ENCODE peak calls at places on chromosomes 12 and 14, in seven cellular contexts. One of them, this sample, is unnamed.

GRCh38 chr12:112843272-112843671 is 51.7 kb downstream of the RPH3A start:
- DNase-seq in cardiac muscle cell: peak; percentile 10
- DNase-seq in dorsolateral prefrontal cortex: no peak
- DNase-seq in CD8-positive, alpha-beta T cell: no peak
- DNase-seq in Peyer's patch: no peak
- DNase-seq in foreskin fibroblast: peak; percentile 45
- DNase-seq in astrocyte of the spinal cord: peak; percentile 72
- DNase-seq in this sample: peak; percentile 64

GRCh38 chr14:36319899-36320209 is 583 bp downstream of the MBIP start:
- DNase-seq in cardiac muscle cell: peak; percentile 39
- DNase-seq in dorsolateral prefrontal cortex: no peak
- DNase-seq in CD8-positive, alpha-beta T cell: no peak
- DNase-seq in Peyer's patch: no peak
- DNase-seq in foreskin fibroblast: no peak
- DNase-seq in astrocyte of the spinal cord: no peak
- DNase-seq in this sample: no peak

GRCh38 chr12:16300222-16300621 is 22.7 kb upstream of the SLC15A5 start:
- DNase-seq in cardiac muscle cell: peak; percentile 66
- DNase-seq in dorsolateral prefrontal cortex: no peak
- DNase-seq in CD8-positive, alpha-beta T cell: no peak
- DNase-seq in Peyer's patch: no peak
- DNase-seq in foreskin fibroblast: no peak
- DNase-seq in astrocyte of the spinal cord: no peak
- DNase-seq in this sample: no peak

GRCh38 chr14:99320621-99321235 is 48.7 kb upstream of the BCL11B start:
- DNase-seq in cardiac muscle cell: no peak
- DNase-seq in dorsolateral prefrontal cortex: no peak
- DNase-seq in CD8-positive, alpha-beta T cell: no peak
- DNase-seq in Peyer's patch: no peak
- DNase-seq in foreskin fibroblast: no peak
- DNase-seq in astrocyte of the spinal cord: no peak
- DNase-seq in this sample: no peak

GRCh38 chr12:29640589-29641345 is 143.0 kb downstream of the TMTC1 start:
- DNase-seq in cardiac muscle cell: peak; percentile 93
- DNase-seq in dorsolateral prefrontal cortex: no peak
- DNase-seq in CD8-positive, alpha-beta T cell: no peak
- DNase-seq in Peyer's patch: no peak
- DNase-seq in foreskin fibroblast: no peak
- DNase-seq in astrocyte of the spinal cord: peak; percentile 31
- DNase-seq in this sample: no peak

GRCh38 chr14:101707285-101707842 is 54.1 kb upstream of the PPP2R5C start:
- DNase-seq in cardiac muscle cell: peak; percentile 92
- DNase-seq in dorsolateral prefrontal cortex: no peak
- DNase-seq in CD8-positive, alpha-beta T cell: peak; percentile 74
- DNase-seq in Peyer's patch: peak; percentile 39
- DNase-seq in foreskin fibroblast: peak; percentile 62
- DNase-seq in astrocyte of the spinal cord: peak; percentile 83
- DNase-seq in this sample: peak; percentile 40

GRCh38 chr14:72606879-72607278 is 287.0 kb downstream of the DPF3 start:
- DNase-seq in cardiac muscle cell: no peak
- DNase-seq in dorsolateral prefrontal cortex: no peak
- DNase-seq in CD8-positive, alpha-beta T cell: no peak
- DNase-seq in Peyer's patch: no peak
- DNase-seq in foreskin fibroblast: no peak
- DNase-seq in astrocyte of the spinal cord: no peak
- DNase-seq in this sample: no peak

GRCh38 chr12:95541436-95541835 is 9.8 kb downstream of the USP44 start:
- DNase-seq in cardiac muscle cell: no peak
- DNase-seq in dorsolateral prefrontal cortex: no peak
- DNase-seq in CD8-positive, alpha-beta T cell: no peak
- DNase-seq in Peyer's patch: no peak
- DNase-seq in foreskin fibroblast: no peak
- DNase-seq in astrocyte of the spinal cord: no peak
- DNase-seq in this sample: no peak

GRCh38 chr14:51289169-51289568 is 49.1 kb downstream of the TMX1 start:
- DNase-seq in cardiac muscle cell: no peak
- DNase-seq in dorsolateral prefrontal cortex: no peak
- DNase-seq in CD8-positive, alpha-beta T cell: no peak
- DNase-seq in Peyer's patch: no peak
- DNase-seq in foreskin fibroblast: no peak
- DNase-seq in astrocyte of the spinal cord: no peak
- DNase-seq in this sample: no peak

DNA sequence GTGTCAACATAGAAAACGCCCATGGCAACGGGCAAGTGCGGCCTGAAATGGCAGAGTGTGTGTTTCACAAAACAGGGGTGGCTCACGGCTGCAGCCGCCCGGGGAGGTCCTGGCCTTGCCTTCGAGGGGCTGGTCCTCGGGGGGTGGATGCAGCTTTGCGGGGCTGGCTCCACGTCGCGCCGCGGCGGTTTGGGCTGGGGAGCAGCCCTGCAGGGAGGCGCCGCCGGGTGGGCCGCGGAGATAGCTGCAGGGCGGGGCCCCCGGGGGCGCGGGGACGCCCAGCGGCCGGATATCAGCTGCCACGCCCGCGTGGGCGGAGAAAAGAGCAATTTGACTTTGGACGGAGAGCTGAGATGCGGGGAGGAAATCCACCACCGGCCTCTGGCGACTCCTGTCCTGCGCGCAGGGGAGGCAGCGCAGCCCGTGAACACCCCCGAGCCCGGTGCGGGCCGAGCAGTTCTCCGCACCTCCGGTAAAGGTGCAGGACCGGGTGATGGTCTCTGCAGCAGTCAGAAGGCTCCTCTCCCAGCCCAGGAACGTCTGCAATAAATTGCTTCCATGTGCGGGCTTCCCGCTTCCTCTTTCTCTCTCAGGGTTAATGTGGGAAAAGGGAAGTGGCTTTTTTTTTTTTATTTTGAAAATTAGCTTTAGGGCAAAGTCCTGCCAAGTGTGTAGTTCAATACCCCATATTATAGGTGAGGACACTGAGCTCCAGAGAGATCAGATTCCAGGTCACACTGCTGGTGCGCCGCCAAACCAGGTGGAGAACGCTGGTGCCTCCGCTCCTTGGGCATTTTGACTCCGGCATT is 110.5 kb downstream of the ARF6 start:
- DNase-seq in cardiac muscle cell: peak; percentile 70
- DNase-seq in dorsolateral prefrontal cortex: no peak
- DNase-seq in CD8-positive, alpha-beta T cell: peak; percentile 77
- DNase-seq in Peyer's patch: peak; percentile 91
- DNase-seq in foreskin fibroblast: peak; percentile 86
- DNase-seq in astrocyte of the spinal cord: peak; percentile 66
- DNase-seq in this sample: peak; percentile 41
- TF ChIP-seq CTCF in cardiac muscle cell: no peak
- TF ChIP-seq CTCF in dorsolateral prefrontal cortex: no peak
- TF ChIP-seq CTCF in CD8-positive, alpha-beta T cell: peak; percentile 35
- TF ChIP-seq CTCF in Peyer's patch: peak; percentile 45
- TF ChIP-seq CTCF in foreskin fibroblast: no peak
- TF ChIP-seq CTCF in astrocyte of the spinal cord: no peak
- TF ChIP-seq CTCF in this sample: no peak

GRCh38 chr12:108633534-108634224 is at the start of gene SELPLG:
- DNase-seq in cardiac muscle cell: no peak
- DNase-seq in dorsolateral prefrontal cortex: peak; percentile 42
- DNase-seq in CD8-positive, alpha-beta T cell: peak; percentile 96
- DNase-seq in Peyer's patch: peak; percentile 97
- DNase-seq in foreskin fibroblast: no peak
- DNase-seq in astrocyte of the spinal cord: no peak
- DNase-seq in this sample: no peak
- TF ChIP-seq CTCF in cardiac muscle cell: no peak
- TF ChIP-seq CTCF in dorsolateral prefrontal cortex: no peak
- TF ChIP-seq CTCF in CD8-positive, alpha-beta T cell: peak; percentile 23
- TF ChIP-seq CTCF in Peyer's patch: no peak
- TF ChIP-seq CTCF in foreskin fibroblast: no peak
- TF ChIP-seq CTCF in astrocyte of the spinal cord: no peak
- TF ChIP-seq CTCF in this sample: no peak

GRCh38 chr12:12939888-12940287 is 12.1 kb downstream of the GPRC5D start:
- DNase-seq in cardiac muscle cell: no peak
- DNase-seq in dorsolateral prefrontal cortex: no peak
- DNase-seq in CD8-positive, alpha-beta T cell: no peak
- DNase-seq in Peyer's patch: no peak
- DNase-seq in foreskin fibroblast: no peak
- DNase-seq in astrocyte of the spinal cord: no peak
- DNase-seq in this sample: no peak
- TF ChIP-seq CTCF in cardiac muscle cell: no peak
- TF ChIP-seq CTCF in dorsolateral prefrontal cortex: no peak
- TF ChIP-seq CTCF in CD8-positive, alpha-beta T cell: no peak
- TF ChIP-seq CTCF in Peyer's patch: no peak
- TF ChIP-seq CTCF in foreskin fibroblast: no peak
- TF ChIP-seq CTCF in astrocyte of the spinal cord: no peak
- TF ChIP-seq CTCF in this sample: no peak

GRCh38 chr14:92656306-92656705 is 92.1 kb downstream of the LGMN start:
- DNase-seq in cardiac muscle cell: no peak
- DNase-seq in dorsolateral prefrontal cortex: no peak
- DNase-seq in CD8-positive, alpha-beta T cell: no peak
- DNase-seq in Peyer's patch: no peak
- DNase-seq in foreskin fibroblast: no peak
- DNase-seq in astrocyte of the spinal cord: no peak
- DNase-seq in this sample: no peak
- TF ChIP-seq CTCF in cardiac muscle cell: no peak
- TF ChIP-seq CTCF in dorsolateral prefrontal cortex: no peak
- TF ChIP-seq CTCF in CD8-positive, alpha-beta T cell: no peak
- TF ChIP-seq CTCF in Peyer's patch: no peak
- TF ChIP-seq CTCF in foreskin fibroblast: peak; percentile 7
- TF ChIP-seq CTCF in astrocyte of the spinal cord: peak; percentile 14
- TF ChIP-seq CTCF in this sample: no peak